ENCODE peak calls at places on chromosomes 16 and 17, in six cellular contexts. F is mesothelial cell of epicardium, P is esophagus squamous epithelium, U is Panc1, D is AG09309, H is fibroblast of the aortic adventitia. B is an unnamed sample.

GRCh38 chr16:57815987-57816745 is 13.9 kb upstream of the KIFC3 start:
- DNase-seq in F (no peak), P (peak), U (no peak), D (peak), H (peak), B (no peak)

GRCh38 chr16:88356124-88356726 is 26.5 kb upstream of the ZNF469 start:
- DNase-seq in F (no peak), P (no peak), U (no peak), D (no peak), H (no peak), B (no peak)

GRCh38 chr17:41624208-41625101 is at the start of gene KRT17:
- DNase-seq in F (peak), P (no peak), U (no peak), D (no peak), H (no peak), B (no peak)

GRCh38 chr17:77647531-77647930 is 311.0 kb upstream of the TNRC6C start:
- DNase-seq in F (no peak), P (no peak), U (no peak), D (no peak), H (no peak), B (no peak)

GRCh38 chr16:8720967-8721692 is 46.7 kb downstream of the ABAT start:
- DNase-seq in F (no peak), P (no peak), U (no peak), D (no peak), H (no peak), B (no peak)

GRCh38 chr16:76278976-76279375 is 1.8 kb downstream of the CNTNAP4 start:
- DNase-seq in F (no peak), P (no peak), U (peak), D (no peak), H (peak), B (no peak)

GRCh38 chr17:979211-979538 is 401 bp downstream of the NXN start:
- DNase-seq in F (no peak), P (no peak), U (no peak), D (no peak), H (no peak), B (no peak)

GRCh38 chr17:74619077-74619673 is 4.4 kb downstream of the CD300E start:
- DNase-seq in F (no peak), P (no peak), U (no peak), D (no peak), H (peak), B (no peak)

GRCh38 chr16:7493133-7493532 is 160.5 kb downstream of the RBFOX1 start:
- DNase-seq in F (no peak), P (no peak), U (no peak), D (no peak), H (no peak), B (no peak)

GRCh38 chr17:44350733-44351226 is 5.7 kb downstream of the GRN start:
- DNase-seq in F (no peak), P (no peak), U (no peak), D (no peak), H (peak), B (peak)

GRCh38 chr17:10088444-10088843 is 110.0 kb downstream of the GAS7 start:
- DNase-seq in F (no peak), P (no peak), U (no peak), D (no peak), H (no peak), B (no peak)

GRCh38 chr16:22424161-22424937 is 49.9 kb upstream of the CDR2 start:
- DNase-seq in F (no peak), P (no peak), U (no peak), D (no peak), H (peak), B (no peak)

GRCh38 chr17:48722924-48723554 is at the start of gene PRAC2:
- DNase-seq in F (no peak), P (no peak), U (no peak), D (no peak), H (no peak), B (no peak)

DNA sequence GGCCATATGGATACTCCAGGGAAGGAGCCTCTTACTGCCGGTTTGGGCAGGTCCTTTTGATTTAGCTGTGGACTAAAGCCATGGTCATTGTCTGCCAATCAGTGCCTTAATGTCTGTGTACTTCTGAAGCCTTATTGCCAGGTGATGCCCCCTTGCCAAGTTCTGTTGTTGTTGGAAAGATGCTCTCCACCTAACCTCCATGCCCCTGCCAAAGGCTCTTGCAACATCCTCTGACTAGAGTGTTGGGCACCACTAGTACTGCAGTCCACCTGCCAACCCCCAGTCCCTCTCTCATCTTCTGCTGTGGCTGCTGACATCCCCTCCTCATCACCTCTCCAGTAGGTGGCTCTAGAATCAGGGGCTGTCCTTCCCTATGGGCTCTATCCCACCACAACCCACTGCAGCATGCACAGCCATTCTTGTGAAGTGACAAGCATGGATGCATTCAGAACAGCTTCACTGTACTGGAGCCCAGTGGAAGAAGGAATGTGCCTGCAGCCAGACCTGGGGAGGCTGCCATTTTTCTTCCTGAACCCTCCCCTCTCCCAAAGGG is 375.3 kb upstream of the CDH5 start:
- DNase-seq in F (no peak), P (no peak), U (no peak), D (no peak), H (no peak), B (no peak)
- TF ChIP-seq CTCF in F (no peak), P (no peak), U (no peak), D (no peak), H (no peak), B (no peak)

GRCh38 chr16:31453255-31454204 is 5.8 kb upstream of the ARMC5 start:
- DNase-seq in F (no peak), P (no peak), U (no peak), D (no peak), H (peak), B (no peak)

GRCh38 chr16:31458073-31458834 is 1.0 kb upstream of the ARMC5 start:
- DNase-seq in F (no peak), P (no peak), U (no peak), D (no peak), H (peak), B (peak)

GRCh38 chr16:31452631-31453106 is 6.6 kb upstream of the ARMC5 start:
- DNase-seq in F (no peak), P (no peak), U (no peak), D (peak), H (peak), B (no peak)

GRCh38 chr16:31456988-31457360 is 2.3 kb upstream of the ARMC5 start:
- DNase-seq in F (no peak), P (no peak), U (no peak), D (no peak), H (no peak), B (no peak)

GRCh38 chr16:31455601-31456314 is 3.5 kb upstream of the ARMC5 start:
- DNase-seq in F (no peak), P (no peak), U (no peak), D (no peak), H (no peak), B (no peak)
- TF ChIP-seq CTCF in F (no peak), P (no peak), U (peak), D (no peak), H (peak), B (no peak)

GRCh38 chr16:55495616-55496289 is 13.1 kb upstream of the LPCAT2 start:
- DNase-seq in F (no peak), P (no peak), U (no peak), D (peak), H (peak), B (no peak)

GRCh38 chr16:55492756-55493380 is 13.9 kb downstream of the MMP2 start:
- DNase-seq in F (no peak), P (no peak), U (no peak), D (no peak), H (no peak), B (no peak)

GRCh38 chr16:55496509-55497145 is 12.2 kb upstream of the LPCAT2 start:
- DNase-seq in F (no peak), P (no peak), U (no peak), D (no peak), H (no peak), B (no peak)

GRCh38 chr16:55497558-55497957 is 11.3 kb upstream of the LPCAT2 start:
- DNase-seq in F (no peak), P (no peak), U (no peak), D (no peak), H (no peak), B (no peak)

DNA sequence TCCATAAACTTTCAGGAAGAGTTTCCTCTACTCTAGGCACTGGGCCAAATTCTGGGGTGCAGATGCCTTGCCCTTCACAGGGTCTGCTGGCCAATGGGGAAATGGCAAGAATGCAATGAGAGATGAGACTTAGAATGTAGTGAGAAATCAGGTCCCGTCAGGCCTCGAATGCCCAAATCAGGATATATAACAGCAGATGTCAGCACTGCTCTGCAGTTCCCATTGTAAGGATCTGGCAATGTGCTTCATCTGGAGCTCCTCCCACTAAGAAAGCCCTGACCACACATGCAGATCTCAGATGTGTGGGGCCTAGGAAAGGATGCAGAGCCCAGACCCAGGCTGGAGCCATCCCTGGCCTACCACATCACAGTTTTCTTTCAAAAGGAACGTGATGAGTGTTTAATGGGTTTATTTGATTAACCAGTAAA is 13.9 kb upstream of the LPCAT2 start:
- DNase-seq in F (no peak), P (no peak), U (no peak), D (peak), H (peak), B (no peak)
- TF ChIP-seq CTCF in F (no peak), P (peak), U (peak), D (peak), H (no peak), B (no peak)

GRCh38 chr16:55543470-55543869 is 23.0 kb upstream of the CAPNS2 start:
- DNase-seq in F (no peak), P (no peak), U (no peak), D (no peak), H (peak), B (no peak)
- TF ChIP-seq CTCF in F (peak), P (peak), U (peak), D (peak), H (peak), B (no peak)

GRCh38 chr16:55501549-55502322 is 7.1 kb upstream of the LPCAT2 start:
- DNase-seq in F (no peak), P (no peak), U (no peak), D (no peak), H (no peak), B (no peak)
- TF ChIP-seq CTCF in F (no peak), P (no peak), U (peak), D (peak), H (peak), B (no peak)

DNA sequence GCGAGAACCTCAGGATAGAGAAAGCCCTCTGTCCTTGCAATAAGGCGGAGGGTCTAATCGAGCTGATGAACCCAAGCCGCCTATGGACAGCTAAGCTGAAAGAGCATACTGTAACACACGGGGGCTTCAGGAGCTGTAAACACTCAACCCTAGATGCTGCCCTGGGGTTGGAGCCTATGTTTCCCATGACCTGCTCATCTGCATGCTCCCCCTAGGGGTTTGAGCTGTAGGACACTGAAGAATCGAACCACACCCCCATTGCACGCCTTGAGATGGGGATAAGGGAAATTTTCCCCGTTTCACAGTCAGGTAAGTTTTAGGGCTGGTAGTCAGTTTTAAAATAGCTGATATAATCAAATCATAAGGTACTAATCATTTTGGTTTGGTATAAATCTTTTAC is 675.6 kb upstream of the CDH8 start:
- DNase-seq in F (no peak), P (no peak), U (no peak), D (no peak), H (no peak), B (no peak)
- TF ChIP-seq CTCF in F (no peak), P (no peak), U (no peak), D (no peak), H (no peak), B (no peak)

GRCh38 chr16:90019543-90020259 is 445 bp upstream of the DBNDD1 start:
- DNase-seq in F (peak), P (no peak), U (no peak), D (no peak), H (peak), B (peak)
- TF ChIP-seq CTCF in F (peak), P (peak), U (peak), D (no peak), H (peak), B (no peak)

GRCh38 chr17:63700528-63701441 is 860 bp upstream of the LIMD2 start:
- DNase-seq in F (no peak), P (no peak), U (no peak), D (no peak), H (no peak), B (peak)
- TF ChIP-seq CTCF in F (no peak), P (no peak), U (no peak), D (no peak), H (no peak), B (no peak)

GRCh38 chr17:78727476-78728229 is 54.4 kb downstream of the CYTH1 start:
- DNase-seq in F (no peak), P (no peak), U (no peak), D (no peak), H (no peak), B (no peak)
- TF ChIP-seq CTCF in F (no peak), P (no peak), U (no peak), D (no peak), H (no peak), B (no peak)